ENCODE peak calls at places on chromosomes 5 and 9, in seven cellular contexts. N is transverse colon, Q is epithelial cell of esophagus, I is Caco-2, V is right atrium auricular region, U is Peyer's patch, C is IMR-90. H is an unnamed sample.

GRCh38 chr5:163385824-163386223 is 51.6 kb upstream of the CCNG1 start:
- DNase-seq in N (no peak), Q (no peak), I (no peak), V (no peak), U (no peak), C (no peak), H (no peak)

GRCh38 chr9:94881023-94881422 is 154.5 kb downstream of the AOPEP start:
- DNase-seq in N (no peak), Q (peak; percentile 29), I (no peak), V (no peak), U (no peak), C (no peak), H (no peak)

GRCh38 chr5:123269436-123269835 is 153.8 kb downstream of the CEP120 start:
- DNase-seq in N (no peak), Q (no peak), I (no peak), V (no peak), U (no peak), C (no peak), H (no peak)

GRCh38 chr9:124125590-124126047 is 114.1 kb downstream of the LHX2 start:
- DNase-seq in N (no peak), Q (no peak), I (no peak), V (no peak), U (no peak), C (no peak), H (no peak)

GRCh38 chr5:15117691-15118090 is 246.1 kb upstream of the ANKH start:
- DNase-seq in N (no peak), Q (no peak), I (no peak), V (no peak), U (no peak), C (no peak), H (no peak)

GRCh38 chr5:5804834-5805233 is 382.4 kb downstream of the ICE1 start:
- DNase-seq in N (no peak), Q (no peak), I (no peak), V (no peak), U (no peak), C (no peak), H (no peak)

GRCh38 chr9:2800385-2801179 is 43.3 kb downstream of the PUM3 start:
- DNase-seq in N (no peak), Q (peak; percentile 85), I (peak; percentile 37), V (no peak), U (no peak), C (peak; percentile 36), H (no peak)

GRCh38 chr9:81431662-81432061 is 257.7 kb downstream of the TLE1 start:
- DNase-seq in N (no peak), Q (no peak), I (no peak), V (no peak), U (no peak), C (peak; percentile 99), H (no peak)

GRCh38 chr5:1312206-1312605 is 17.3 kb upstream of the TERT start:
- DNase-seq in N (no peak), Q (no peak), I (no peak), V (no peak), U (no peak), C (no peak), H (peak; percentile 7)

GRCh38 chr9:21110708-21111576 is 30.7 kb downstream of the IFNW1 start:
- DNase-seq in N (no peak), Q (peak; percentile 81), I (peak; percentile 56), V (no peak), U (no peak), C (peak; percentile 82), H (no peak)

GRCh38 chr5:174737335-174737734 is 13.0 kb downstream of the MSX2 start:
- DNase-seq in N (no peak), Q (no peak), I (no peak), V (no peak), U (no peak), C (peak; percentile 36), H (no peak)

GRCh38 chr9:96062854-96063253 is 187.4 kb downstream of the ERCC6L2 start:
- DNase-seq in N (no peak), Q (no peak), I (peak; percentile 55), V (no peak), U (no peak), C (no peak), H (no peak)

GRCh38 chr5:136130581-136130980 is 2.1 kb upstream of the SMAD5 start:
- DNase-seq in N (no peak), Q (no peak), I (no peak), V (no peak), U (no peak), C (no peak), H (no peak)

GRCh38 chr9:76725885-76726284 is 38.4 kb upstream of the PCA3 start:
- DNase-seq in N (no peak), Q (no peak), I (no peak), V (no peak), U (no peak), C (no peak), H (no peak)

GRCh38 chr5:149210229-149210628 is 61.4 kb upstream of the AFAP1L1 start:
- DNase-seq in N (no peak), Q (peak; percentile 80), I (no peak), V (peak; percentile 38), U (no peak), C (peak; percentile 90), H (no peak)

GRCh38 chr9:36407122-36407723 is 7.2 kb upstream of the RNF38 start:
- DNase-seq in N (peak; percentile 54), Q (peak; percentile 75), I (peak; percentile 67), V (peak; percentile 62), U (peak; percentile 50), C (peak; percentile 65), H (peak; percentile 31)

GRCh38 chr5:57002959-57003485 is 51.1 kb upstream of the MIER3 start:
- DNase-seq in N (no peak), Q (peak; percentile 47), I (no peak), V (no peak), U (no peak), C (no peak), H (no peak)

GRCh38 chr5:78638423-78638822 is 10.1 kb downstream of the LHFPL2 start:
- DNase-seq in N (peak; percentile 52), Q (peak; percentile 97), I (peak; percentile 69), V (peak; percentile 86), U (no peak), C (peak; percentile 92), H (no peak)

GRCh38 chr9:77587851-77588250 is 60.3 kb downstream of the GNA14 start:
- DNase-seq in N (no peak), Q (no peak), I (no peak), V (no peak), U (no peak), C (no peak), H (no peak)

GRCh38 chr9:131889437-131890244 is 149.8 kb upstream of the RAPGEF1 start:
- DNase-seq in N (no peak), Q (no peak), I (no peak), V (no peak), U (no peak), C (no peak), H (no peak)

GRCh38 chr9:105447814-105448812 is at the start of gene FSD1L:
- DNase-seq in N (peak; percentile 96), Q (peak; percentile 94), I (peak; percentile 93), V (peak; percentile 88), U (peak; percentile 83), C (peak; percentile 90), H (peak; percentile 89)

GRCh38 chr9:133768371-133768858 is 30.3 kb upstream of the SARDH start:
- DNase-seq in N (no peak), Q (no peak), I (no peak), V (peak; percentile 26), U (no peak), C (no peak), H (no peak)

GRCh38 chr5:777756-778161 is 6.8 kb downstream of the ZDHHC11B start:
- DNase-seq in N (no peak), Q (no peak), I (no peak), V (peak; percentile 56), U (no peak), C (no peak), H (no peak)

GRCh38 chr5:141605523-141606277 is 13.1 kb downstream of the DIAPH1 start:
- DNase-seq in N (peak; percentile 60), Q (peak; percentile 24), I (no peak), V (peak; percentile 66), U (peak; percentile 87), C (no peak), H (no peak)

DNA sequence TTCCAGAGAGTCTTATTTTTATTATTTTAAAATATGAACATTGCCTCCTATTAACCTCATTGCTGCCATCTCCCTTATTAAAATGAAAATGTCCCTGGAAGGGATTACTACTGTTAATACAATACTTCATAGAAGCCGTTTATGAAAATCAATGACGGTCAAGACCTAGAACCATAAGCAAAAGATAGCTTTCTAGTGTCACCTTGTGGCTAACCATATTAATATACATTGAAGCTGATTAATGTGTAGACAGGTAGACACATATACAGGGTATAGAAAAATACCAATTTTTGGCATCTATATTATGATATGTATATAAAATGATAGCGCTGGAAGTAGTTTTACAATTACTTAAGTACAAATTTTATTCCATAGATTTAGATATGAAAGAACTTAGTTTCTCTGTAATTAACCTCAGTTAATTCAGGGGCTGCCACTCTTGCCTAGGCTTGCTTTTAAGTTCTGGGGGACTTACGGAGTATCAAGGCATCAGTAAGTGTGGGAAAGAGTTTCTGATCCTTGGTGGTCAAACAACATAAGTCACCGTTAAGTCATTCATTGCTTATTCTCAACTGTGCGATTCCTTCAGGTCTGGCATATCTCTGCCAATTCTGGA is 2.5 kb upstream of the YTHDC2 start:
- DNase-seq in N (no peak), Q (peak; percentile 71), I (no peak), V (no peak), U (no peak), C (peak; percentile 69), H (no peak)
- TF ChIP-seq CTCF in N (peak; percentile 31), Q (peak; percentile 49), I (peak; percentile 36), V (peak; percentile 57), U (peak; percentile 26), C (peak; percentile 75), H (no peak)

DNA sequence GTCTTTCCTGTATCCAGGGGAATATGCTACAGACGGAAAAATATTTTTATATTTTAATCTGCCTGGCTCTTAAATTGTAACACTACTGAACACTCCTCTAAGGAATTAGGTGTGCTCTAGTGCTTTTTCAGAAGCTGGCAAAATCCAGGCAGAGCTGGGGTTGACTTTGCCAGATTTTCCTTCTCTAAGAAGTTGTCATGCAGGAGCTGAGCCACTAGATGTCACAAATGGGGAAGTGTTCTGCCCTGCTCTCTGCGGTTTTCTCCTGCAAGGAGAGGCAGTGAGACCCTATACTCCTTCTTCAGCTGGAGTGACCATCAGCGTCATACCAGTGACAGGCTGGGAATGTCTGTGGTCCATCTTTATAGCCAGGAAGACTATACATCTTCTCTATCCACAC is 112.5 kb downstream of the HAPLN1 start:
- DNase-seq in N (peak; percentile 7), Q (peak; percentile 52), I (peak; percentile 59), V (no peak), U (no peak), C (peak; percentile 40), H (no peak)
- TF ChIP-seq CTCF in N (no peak), Q (peak; percentile 76), I (peak; percentile 85), V (peak; percentile 54), U (no peak), C (peak; percentile 54), H (no peak)

GRCh38 chr5:178551059-178551458 is 39.1 kb downstream of the COL23A1 start:
- DNase-seq in N (no peak), Q (peak; percentile 22), I (no peak), V (no peak), U (no peak), C (peak; percentile 36), H (no peak)
- TF ChIP-seq CTCF in N (peak; percentile 42), Q (peak; percentile 29), I (peak; percentile 43), V (peak; percentile 58), U (peak; percentile 45), C (peak; percentile 32), H (no peak)

DNA sequence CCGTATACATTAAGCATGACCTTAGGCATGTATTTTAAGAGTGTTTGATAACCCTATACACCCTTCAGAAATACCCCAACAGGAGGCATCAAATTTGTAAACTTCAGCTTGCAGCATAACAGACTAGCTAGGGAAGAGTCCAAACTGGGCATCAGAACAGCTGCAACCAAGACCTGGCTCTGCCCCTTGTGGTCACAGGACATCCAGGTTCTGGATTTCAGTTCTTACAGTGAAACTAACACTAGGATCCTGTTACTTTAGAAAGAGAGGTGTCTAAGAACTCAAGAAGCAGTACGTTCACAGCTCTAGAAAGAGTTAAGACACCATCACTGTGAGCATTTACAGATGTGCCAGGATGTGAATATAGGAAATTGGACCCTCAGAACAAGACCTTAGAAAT is 229.8 kb downstream of the BNC2 start:
- DNase-seq in N (no peak), Q (no peak), I (peak; percentile 1), V (no peak), U (no peak), C (no peak), H (no peak)
- TF ChIP-seq CTCF in N (peak; percentile 14), Q (no peak), I (no peak), V (no peak), U (no peak), C (no peak), H (no peak)